ENCODE peak calls at places on chromosomes 7 and 10, in ten cellular contexts. W is keratinocyte, U is EL, S is dermis blood vessel endothelial cell, P is NCI-H82, R is AG04450, V is NCI-H1417, G is posterior vena cava, C is Calu3, N is astrocyte of the cerebellum. D is an unnamed sample.

GRCh38 chr10:118504044-118504944 is 91.2 kb downstream of the PRLHR start:
- DNase-seq in C (peak), U (peak), R (no peak), G (no peak), P (peak), V (no peak), S (peak), W (peak), N (peak), D (no peak)

GRCh38 chr10:78772083-78772482 is 296.7 kb upstream of the ZMIZ1 start:
- DNase-seq in U (no peak), R (no peak), N (no peak), P (no peak), W (no peak), G (peak), S (no peak), C (no peak), V (no peak), D (no peak)

GRCh38 chr10:22475857-22476600 is 130.7 kb downstream of the SPAG6 start:
- DNase-seq in U (peak), S (peak), C (no peak), N (no peak), W (no peak), V (no peak), G (no peak), P (peak), R (no peak), D (no peak)

GRCh38 chr10:62426086-62426485 is 51.9 kb downstream of the ZNF365 start:
- DNase-seq in W (peak), R (no peak), U (peak), P (no peak), V (no peak), C (peak), G (no peak), S (no peak), N (no peak), D (no peak)

GRCh38 chr7:104552102-104552501 is 223.7 kb downstream of the LHFPL3 start:
- DNase-seq in N (peak), G (peak), C (peak), V (no peak), W (no peak), P (peak), R (no peak), S (peak), U (peak), D (peak)

GRCh38 chr7:17773289-17773626 is 167.0 kb downstream of the SNX13 start:
- DNase-seq in P (peak), G (no peak), W (peak), C (peak), U (peak), S (no peak), R (peak), N (peak), V (no peak), D (no peak)

GRCh38 chr10:126839094-126839761 is 66.0 kb upstream of the DOCK1 start:
- DNase-seq in N (no peak), V (no peak), S (no peak), U (no peak), W (no peak), P (no peak), G (no peak), C (peak), R (no peak), D (no peak)

GRCh38 chr7:69598487-69599148 is 343 bp downstream of the AUTS2 start:
- DNase-seq in W (no peak), R (no peak), S (no peak), C (peak), N (no peak), V (peak), U (peak), P (peak), G (peak), D (no peak)

GRCh38 chr10:75404335-75405200 is 3.0 kb upstream of the ZNF503 start:
- DNase-seq in V (peak), S (no peak), U (no peak), W (no peak), R (no peak), P (peak), G (no peak), C (peak), N (no peak), D (no peak)

GRCh38 chr10:68103867-68104255 is 5.4 kb upstream of the MYPN start:
- DNase-seq in V (no peak), W (no peak), N (no peak), U (no peak), C (no peak), R (no peak), S (no peak), P (no peak), G (no peak), D (no peak)

GRCh38 chr10:75976681-75977080 is 545.3 kb downstream of the LRMDA start:
- DNase-seq in G (no peak), V (no peak), S (no peak), C (no peak), U (no peak), W (no peak), P (no peak), N (no peak), R (no peak), D (no peak)

GRCh38 chr7:5870311-5870710 is 10.3 kb upstream of the OCM start:
- DNase-seq in V (no peak), C (no peak), R (no peak), W (no peak), P (no peak), S (no peak), G (no peak), U (no peak), N (no peak), D (no peak)

GRCh38 chr7:116062666-116063065 is 32.1 kb upstream of the TFEC start:
- DNase-seq in V (no peak), C (no peak), W (no peak), S (no peak), R (peak), N (no peak), G (no peak), P (no peak), U (no peak), D (no peak)

GRCh38 chr10:108691126-108691525 is 1232.2 kb downstream of the XPNPEP1 start:
- DNase-seq in N (no peak), G (no peak), P (peak), V (no peak), W (no peak), C (no peak), R (no peak), S (no peak), U (no peak), D (no peak)

GRCh38 chr7:151039850-151040548 is 8.3 kb upstream of the ASIC3 start:
- DNase-seq in P (peak), C (no peak), R (no peak), W (no peak), V (no peak), U (no peak), G (no peak), N (no peak), S (no peak), D (no peak)

GRCh38 chr7:45013465-45013967 is 13.5 kb downstream of the CCM2 start:
- DNase-seq in N (no peak), U (no peak), G (no peak), C (no peak), P (no peak), V (no peak), W (no peak), R (no peak), S (no peak), D (no peak)

GRCh38 chr10:58412502-58412961 is 27.3 kb downstream of the TFAM start:
- DNase-seq in S (no peak), W (peak), V (no peak), N (peak), G (no peak), C (no peak), R (peak), U (peak), P (peak), D (no peak)

GRCh38 chr10:77613476-77614130 is 24.0 kb downstream of the KCNMA1 start:
- DNase-seq in S (no peak), R (no peak), N (no peak), V (peak), P (no peak), W (no peak), G (no peak), C (no peak), U (no peak), D (no peak)

GRCh38 chr7:20450473-20450872 is 119.8 kb downstream of the ITGB8 start:
- DNase-seq in C (no peak), R (no peak), P (no peak), U (no peak), S (no peak), V (no peak), N (no peak), W (no peak), G (no peak), D (no peak)

GRCh38 chr7:55534916-55535636 is 37.2 kb downstream of the VOPP1 start:
- DNase-seq in N (no peak), W (no peak), P (no peak), S (no peak), V (no peak), C (no peak), G (no peak), U (no peak), R (no peak), D (no peak)

GRCh38 chr10:76287856-76288255 is 856.4 kb downstream of the LRMDA start:
- DNase-seq in U (no peak), S (no peak), R (no peak), W (no peak), N (no peak), P (no peak), G (no peak), V (no peak), C (no peak), D (no peak)

GRCh38 chr7:128757203-128757602 is 18.0 kb downstream of the CALU start:
- DNase-seq in C (no peak), G (no peak), R (no peak), U (no peak), N (no peak), V (peak), W (no peak), P (no peak), S (no peak), D (no peak)

GRCh38 chr7:105837765-105838241 is 38.6 kb downstream of the ATXN7L1 start:
- DNase-seq in N (no peak), S (no peak), U (no peak), P (no peak), W (no peak), G (no peak), R (no peak), V (no peak), C (no peak), D (no peak)

GRCh38 chr7:47609803-47610452 is 28.0 kb upstream of the TNS3 start:
- DNase-seq in V (no peak), W (no peak), G (no peak), U (peak), R (peak), N (no peak), P (no peak), C (no peak), S (no peak), D (no peak)

GRCh38 chr10:113386005-113386404 is 166.8 kb upstream of the HABP2 start:
- DNase-seq in P (no peak), W (no peak), G (peak), V (no peak), U (peak), R (no peak), N (no peak), S (peak), C (peak), D (no peak)

GRCh38 chr10:52488606-52489485 is 174.8 kb downstream of the DKK1 start:
- DNase-seq in U (peak), V (no peak), C (peak), W (no peak), P (peak), R (no peak), S (peak), G (no peak), N (peak), D (peak)

GRCh38 chr10:123136806-123137642 is 1.3 kb downstream of the HMX3 start:
- DNase-seq in S (peak), G (peak), R (no peak), P (peak), C (no peak), N (no peak), V (no peak), W (no peak), U (peak), D (no peak)

GRCh38 chr7:98110249-98111022 is 3.8 kb downstream of the LMTK2 start:
- DNase-seq in V (peak), R (no peak), S (peak), P (no peak), N (no peak), C (peak), G (no peak), W (no peak), U (no peak), D (no peak)